ENCODE peak calls at places on chromosome 7, in ten cellular contexts. B is spleen; Q is heart right ventricle; Z is keratinocyte; U is astrocyte; R is endodermal cell; A is ovary; H is CD8-positive, alpha-beta T cell; S is uterus; P is SK-N-SH. J is an unnamed sample. For H3K4me1, the result is how much of the 10 kb centered on the place peaks cover.

GRCh38 chr7:110386006-110386405 is 704.9 kb upstream of the LRRN3 start:
- DNase-seq in B (no peak), Q (no peak), Z (no peak), U (no peak), R (no peak), A (no peak), H (no peak), S (no peak), P (no peak), J (no peak)

GRCh38 chr7:124263232-124263827 is 230.5 kb upstream of the TMEM229A start:
- DNase-seq in B (no peak), Q (no peak), Z (no peak), U (no peak), R (peak), A (no peak), H (no peak), S (no peak), P (no peak), J (no peak)

GRCh38 chr7:49001610-49002033 is 77.3 kb downstream of the CDC14C start:
- DNase-seq in B (no peak), Q (no peak), Z (no peak), U (no peak), R (peak), A (no peak), H (no peak), S (no peak), P (peak), J (no peak)

GRCh38 chr7:11539853-11540252 is 292.1 kb downstream of the THSD7A start:
- DNase-seq in B (no peak), Q (no peak), Z (no peak), U (peak), R (no peak), A (no peak), H (no peak), S (no peak), P (no peak), J (no peak)

GRCh38 chr7:157932498-157933218 is 595.9 kb downstream of the DNAJB6 start:
- DNase-seq in B (no peak), Q (no peak), Z (no peak), U (no peak), R (peak), A (no peak), H (no peak), S (no peak), P (no peak), J (no peak)

GRCh38 chr7:123624527-123625183 is 23.0 kb downstream of the ASB15 start:
- DNase-seq in B (peak), Q (no peak), Z (peak), U (no peak), R (peak), A (peak), H (peak), S (no peak), P (peak), J (peak)

GRCh38 chr7:101993311-101993710 is 175.9 kb downstream of the CUX1 start:
- DNase-seq in B (no peak), Q (no peak), Z (no peak), U (no peak), R (no peak), A (no peak), H (no peak), S (no peak), P (no peak), J (no peak)

GRCh38 chr7:28407643-28408042 is 4.7 kb upstream of the CREB5 start:
- DNase-seq in B (no peak), Q (no peak), Z (no peak), U (peak), R (no peak), A (no peak), H (no peak), S (no peak), P (peak), J (no peak)

GRCh38 chr7:70092314-70093303 is 494.3 kb downstream of the AUTS2 start:
- DNase-seq in B (no peak), Q (peak), Z (no peak), U (peak), R (no peak), A (peak), H (no peak), S (peak), P (peak), J (peak)

GRCh38 chr7:43868181-43868580 is 1.1 kb downstream of the MRPS24 start:
- DNase-seq in B (peak), Q (no peak), Z (no peak), U (no peak), R (no peak), A (no peak), H (no peak), S (no peak), P (no peak), J (no peak)

GRCh38 chr7:128362670-128363069 is 1.2 kb upstream of the PRRT4 start:
- DNase-seq in B (no peak), Q (no peak), Z (peak), U (peak), R (no peak), A (no peak), H (no peak), S (no peak), P (no peak), J (no peak)

GRCh38 chr7:35716038-35716803 is 21.3 kb upstream of the HERPUD2 start:
- DNase-seq in B (no peak), Q (peak), Z (no peak), U (no peak), R (no peak), A (no peak), H (no peak), S (no peak), P (peak), J (no peak)

GRCh38 chr7:80508440-80508839 is 3.4 kb downstream of the GNAT3 start:
- DNase-seq in B (no peak), Q (no peak), Z (no peak), U (peak), R (no peak), A (no peak), H (no peak), S (no peak), P (no peak), J (no peak)

GRCh38 chr7:116734736-116735135 is 62.7 kb downstream of the MET start:
- DNase-seq in B (no peak), Q (no peak), Z (no peak), U (no peak), R (no peak), A (no peak), H (no peak), S (no peak), P (no peak), J (no peak)

GRCh38 chr7:132498319-132498718 is 78.0 kb downstream of the PLXNA4 start:
- DNase-seq in B (no peak), Q (no peak), Z (no peak), U (no peak), R (no peak), A (no peak), H (no peak), S (no peak), P (no peak), J (no peak)

GRCh38 chr7:77813180-77813579 is 14.6 kb downstream of the PHTF2 start:
- DNase-seq in B (no peak), Q (no peak), Z (no peak), U (no peak), R (no peak), A (no peak), H (no peak), S (no peak), P (no peak), J (no peak)

GRCh38 chr7:89042963-89043362 is 247.4 kb upstream of the TEX47 start:
- DNase-seq in B (no peak), Q (no peak), Z (no peak), U (no peak), R (no peak), A (no peak), H (no peak), S (no peak), P (no peak), J (no peak)

GRCh38 chr7:6205921-6206660 is 66.3 kb downstream of the CYTH3 start:
- DNase-seq in B (no peak), Q (no peak), Z (no peak), U (peak), R (no peak), A (no peak), H (no peak), S (no peak), P (peak), J (no peak)

GRCh38 chr7:29806793-29807178 is 478 bp downstream of the WIPF3 start:
- DNase-seq in B (no peak), Q (no peak), Z (no peak), U (no peak), R (no peak), A (peak), H (no peak), S (no peak), P (peak), J (no peak)

GRCh38 chr7:39987641-39988347 is 37.7 kb downstream of the CDK13 start:
- DNase-seq in B (no peak), Q (no peak), Z (no peak), U (no peak), R (no peak), A (no peak), H (no peak), S (no peak), P (no peak), J (no peak)

GRCh38 chr7:40709077-40709964 is 574.5 kb downstream of the SUGCT start:
- DNase-seq in B (no peak), Q (no peak), Z (peak), U (no peak), R (no peak), A (no peak), H (no peak), S (no peak), P (no peak), J (no peak)

GRCh38 chr7:1062296-1063294 is 18.2 kb downstream of the GPR146 start:
- DNase-seq in B (no peak), Q (no peak), Z (no peak), U (no peak), R (no peak), A (no peak), H (no peak), S (no peak), P (no peak), J (no peak)

GRCh38 chr7:31938650-31939049 is 131.6 kb downstream of the PDE1C start:
- DNase-seq in B (no peak), Q (no peak), Z (peak), U (peak), R (no peak), A (no peak), H (no peak), S (no peak), P (no peak), J (no peak)

GRCh38 chr7:128781851-128782250 is 6.3 kb upstream of the OPN1SW start:
- DNase-seq in B (no peak), Q (no peak), Z (no peak), U (no peak), R (no peak), A (no peak), H (no peak), S (no peak), P (no peak), J (no peak)

GRCh38 chr7:8154290-8154689 is 107.7 kb downstream of the ICA1 start:
- DNase-seq in B (no peak), Q (no peak), Z (no peak), U (no peak), R (no peak), A (no peak), H (no peak), S (no peak), P (peak), J (no peak)

GRCh38 chr7:99242667-99243066 is 30.0 kb upstream of the MYH16 start:
- DNase-seq in B (no peak), Q (no peak), Z (no peak), U (no peak), R (no peak), A (no peak), H (no peak), S (no peak), P (no peak), J (no peak)

GRCh38 chr7:36175872-36176271 is 22.8 kb downstream of the EEPD1 start:
- DNase-seq in B (peak), Q (peak), Z (no peak), U (no peak), R (no peak), A (no peak), H (no peak), S (no peak), P (no peak), J (peak)

GRCh38 chr7:137825489-137825888 is 21.3 kb downstream of the DGKI start:
- DNase-seq in B (no peak), Q (no peak), Z (no peak), U (no peak), R (no peak), A (no peak), H (no peak), S (no peak), P (no peak), J (no peak)

GRCh38 chr7:141114141-141114664 is 40.3 kb downstream of the TMEM178B start:
- DNase-seq in B (no peak), Q (no peak), Z (no peak), U (no peak), R (no peak), A (no peak), H (no peak), S (no peak), P (peak), J (no peak)

DNA sequence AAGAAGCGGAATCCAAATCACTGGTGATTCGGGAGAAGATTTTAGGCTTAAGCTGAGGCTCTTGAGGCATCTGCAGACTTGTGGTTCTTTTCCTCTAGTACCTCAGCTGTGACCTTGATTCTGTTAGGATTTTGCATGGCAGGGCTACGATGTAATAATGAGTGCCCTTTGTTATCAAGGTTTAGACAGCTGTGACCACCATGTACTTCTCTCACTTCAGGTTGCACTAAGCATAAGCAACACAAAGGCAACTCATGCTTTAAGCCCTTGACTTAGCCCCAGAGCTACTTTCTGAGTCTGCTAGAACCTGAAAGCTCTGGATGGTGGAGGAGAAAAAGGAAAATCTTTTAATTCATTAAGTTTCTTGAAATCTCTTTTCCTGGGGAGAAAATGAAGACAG is 1052.3 kb upstream of the PHF14 start:
- DNase-seq in B (no peak), Q (no peak), Z (no peak), U (no peak), R (no peak), A (no peak), H (no peak), S (no peak), P (no peak), J (no peak)
- H3K4me3 ChIP-seq in B (no peak), Q (no peak), Z (no peak), U (no peak), R (no peak), A (no peak), H (no peak), S (no peak), P (no peak), J (no peak)

GRCh38 chr7:95861041-95861440 is 88.7 kb downstream of the DYNC1I1 start:
- DNase-seq in B (no peak), Q (no peak), Z (no peak), U (peak), R (no peak), A (no peak), H (no peak), S (no peak), P (no peak), J (no peak)
- H3K4me1 ChIP-seq in B (under half), Q (under half), Z (under half), U (under half), R (under half), A (under half), H (under half), S (under half), P (under half), J (under half)

GRCh38 chr7:4003536-4003935 is 678.6 kb upstream of the FOXK1 start:
- DNase-seq in B (no peak), Q (no peak), Z (peak), U (no peak), R (no peak), A (no peak), H (no peak), S (no peak), P (no peak), J (no peak)

GRCh38 chr7:4009720-4010119 is 672.4 kb upstream of the FOXK1 start:
- DNase-seq in B (peak), Q (no peak), Z (no peak), U (no peak), R (no peak), A (no peak), H (no peak), S (no peak), P (no peak), J (no peak)

GRCh38 chr7:4010923-4011656 is 671.0 kb upstream of the FOXK1 start:
- DNase-seq in B (peak), Q (no peak), Z (no peak), U (no peak), R (peak), A (no peak), H (no peak), S (no peak), P (no peak), J (no peak)

GRCh38 chr7:4010206-4010605 is 671.9 kb upstream of the FOXK1 start:
- DNase-seq in B (peak), Q (no peak), Z (no peak), U (no peak), R (no peak), A (no peak), H (no peak), S (no peak), P (no peak), J (no peak)

DNA sequence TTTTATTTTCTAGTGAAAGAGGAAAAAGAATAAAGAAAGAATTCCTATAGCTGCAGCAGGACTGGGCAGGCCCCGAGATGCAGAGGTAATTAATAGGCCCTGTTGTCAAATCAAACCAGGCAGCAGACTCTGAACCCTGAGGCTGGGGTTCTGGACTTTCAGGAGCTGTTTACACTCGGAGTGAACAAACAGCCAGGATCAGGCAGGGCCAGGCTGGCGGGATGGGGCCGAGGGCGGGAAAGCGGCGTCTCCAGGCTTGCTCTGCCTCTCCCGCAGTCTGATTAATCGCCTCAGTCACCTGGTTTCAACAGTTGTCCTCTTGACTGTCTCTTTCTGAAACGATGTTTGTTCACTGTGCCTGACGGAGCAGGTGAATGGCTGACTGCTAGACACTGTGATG is 675.4 kb upstream of the FOXK1 start:
- DNase-seq in B (peak), Q (no peak), Z (peak), U (no peak), R (no peak), A (no peak), H (no peak), S (no peak), P (peak), J (no peak)
- H3K4me3 ChIP-seq in B (no peak), Q (no peak), Z (peak), U (peak), R (no peak), A (no peak), H (no peak), S (no peak), P (no peak), J (no peak)

DNA sequence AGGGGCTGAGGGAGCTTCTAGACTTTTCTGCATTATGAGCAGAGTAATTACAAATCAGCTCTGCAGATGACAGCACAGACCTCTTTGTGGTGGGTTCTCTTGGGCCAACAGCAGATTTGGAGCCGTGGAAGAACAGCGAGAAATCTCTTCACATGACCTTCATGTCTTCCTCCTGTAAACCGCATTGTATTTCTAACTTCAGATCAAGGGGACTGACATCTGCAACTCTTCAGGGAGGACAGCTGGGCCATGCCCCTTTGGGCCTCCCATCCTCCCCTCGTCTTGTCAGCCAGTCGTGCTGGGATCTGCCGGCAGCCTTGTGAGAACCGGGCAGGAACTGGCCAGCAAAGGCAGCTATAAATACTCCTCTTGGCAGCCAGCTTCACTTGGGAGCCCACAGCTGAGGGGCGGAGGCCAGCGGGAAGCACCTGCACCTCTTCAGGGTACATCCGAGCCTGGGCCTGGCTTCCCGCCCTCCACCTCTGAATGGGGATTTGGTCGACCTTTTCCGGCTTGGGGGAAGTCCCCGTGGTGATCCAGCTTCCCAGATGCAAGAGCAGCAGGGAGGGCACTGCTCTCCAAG is 54.8 kb downstream of the STEAP1B start:
- DNase-seq in B (peak), Q (peak), Z (no peak), U (no peak), R (peak), A (peak), H (no peak), S (peak), P (no peak), J (peak)
- H3K4me1 ChIP-seq in B (under half), Q (under half), Z (under half), U (under half), R (under half), A (under half), H (under half), S (under half), P (under half), J (under half)

GRCh38 chr7:27164381-27165088 is 802 bp downstream of the HOXA9 start:
- DNase-seq in B (peak), Q (no peak), Z (no peak), U (no peak), R (peak), A (no peak), H (no peak), S (peak), P (no peak), J (peak)

GRCh38 chr7:27162548-27162848 is 2.8 kb downstream of the HOXA9 start:
- DNase-seq in B (no peak), Q (no peak), Z (no peak), U (no peak), R (no peak), A (no peak), H (no peak), S (no peak), P (no peak), J (no peak)

GRCh38 chr7:27163776-27164380 is 1.5 kb downstream of the HOXA9 start:
- DNase-seq in B (peak), Q (no peak), Z (no peak), U (no peak), R (no peak), A (peak), H (no peak), S (peak), P (no peak), J (peak)

GRCh38 chr7:27161721-27162547 is 3.4 kb downstream of the HOXA9 start:
- DNase-seq in B (peak), Q (no peak), Z (no peak), U (no peak), R (no peak), A (peak), H (no peak), S (peak), P (no peak), J (peak)

GRCh38 chr7:27162930-27163775 is 2.2 kb downstream of the HOXA9 start:
- DNase-seq in B (no peak), Q (no peak), Z (no peak), U (no peak), R (no peak), A (no peak), H (no peak), S (no peak), P (no peak), J (no peak)
- H3K4me3 ChIP-seq in B (no peak), Q (no peak), Z (peak), U (no peak), R (no peak), A (peak), H (no peak), S (peak), P (no peak), J (no peak)

J was measured in left ventricle myocardium inferior.